ENCODE peak calls at places on chromosomes 3 and 15, in ten cellular contexts. L, G, J, V, S, M, U, C, X and E are unnamed samples.
A peak's percentile ranks its signal among the peaks of the same experiment; 100 is the strongest.

GRCh38 chr3:74149466-74149865 is 465.0 kb downstream of the CNTN3 start:
- DNase-seq in L (no peak), G (no peak), J (no peak), V (no peak), S (no peak), M (no peak), U (no peak), C (no peak), X (no peak), E (no peak)

GRCh38 chr15:41987246-41987924 is 15.0 kb upstream of the EHD4 start:
- DNase-seq in L (no peak), G (no peak), J (no peak), V (no peak), S (no peak), M (peak; percentile 28), U (no peak), C (no peak), X (no peak), E (no peak)

GRCh38 chr3:38332202-38332601 is 14.4 kb upstream of the XYLB start:
- DNase-seq in L (no peak), G (no peak), J (no peak), V (no peak), S (no peak), M (no peak), U (no peak), C (no peak), X (no peak), E (no peak)

GRCh38 chr3:170485696-170486095 is 67.0 kb downstream of the CLDN11 start:
- DNase-seq in L (no peak), G (no peak), J (no peak), V (no peak), S (no peak), M (no peak), U (no peak), C (no peak), X (no peak), E (no peak)

GRCh38 chr3:133329626-133330025 is 70.2 kb upstream of the BFSP2 start:
- DNase-seq in L (no peak), G (no peak), J (no peak), V (no peak), S (no peak), M (no peak), U (no peak), C (no peak), X (no peak), E (no peak)

GRCh38 chr15:42133892-42134502 is 22.4 kb downstream of the PLA2G4F start:
- DNase-seq in L (peak; percentile 57), G (no peak), J (peak; percentile 34), V (peak; percentile 17), S (peak; percentile 28), M (peak; percentile 14), U (no peak), C (peak; percentile 78), X (no peak), E (no peak)

GRCh38 chr15:25241241-25241801 is 197.5 kb downstream of the UBE3A start:
- DNase-seq in L (no peak), G (no peak), J (no peak), V (no peak), S (no peak), M (no peak), U (no peak), C (no peak), X (no peak), E (no peak)

GRCh38 chr15:32667321-32667720 is 25.8 kb downstream of the SCG5 start:
- DNase-seq in L (no peak), G (no peak), J (no peak), V (no peak), S (no peak), M (no peak), U (no peak), C (no peak), X (no peak), E (no peak)

GRCh38 chr15:41891226-41891625 is 2.6 kb downstream of the SPTBN5 start:
- DNase-seq in L (no peak), G (no peak), J (no peak), V (no peak), S (no peak), M (no peak), U (no peak), C (no peak), X (no peak), E (no peak)

GRCh38 chr15:88624156-88624970 is 3.2 kb downstream of the AEN start:
- DNase-seq in L (peak; percentile 73), G (no peak), J (no peak), V (peak; percentile 61), S (no peak), M (peak; percentile 56), U (no peak), C (no peak), X (peak; percentile 40), E (no peak)

GRCh38 chr3:42572278-42572677 is 9.5 kb downstream of the SEC22C start:
- DNase-seq in L (peak; percentile 51), G (no peak), J (peak; percentile 41), V (peak; percentile 31), S (no peak), M (no peak), U (no peak), C (peak; percentile 43), X (no peak), E (no peak)

GRCh38 chr15:100726426-100727190 is 124.2 kb downstream of the ASB7 start:
- DNase-seq in L (peak; percentile 63), G (no peak), J (no peak), V (peak; percentile 74), S (no peak), M (peak; percentile 66), U (no peak), C (peak; percentile 2), X (no peak), E (no peak)

GRCh38 chr3:31137718-31138465 is 243.4 kb upstream of the GADL1 start:
- DNase-seq in L (no peak), G (no peak), J (no peak), V (no peak), S (no peak), M (no peak), U (no peak), C (no peak), X (no peak), E (no peak)

GRCh38 chr15:42919794-42920280 is 741 bp downstream of the TTBK2 start:
- DNase-seq in L (peak; percentile 38), G (no peak), J (no peak), V (peak; percentile 25), S (no peak), M (peak; percentile 66), U (no peak), C (peak; percentile 44), X (no peak), E (no peak)

GRCh38 chr3:154898398-154898797 is 181.7 kb upstream of the MME start:
- DNase-seq in L (peak; percentile 30), G (no peak), J (no peak), V (no peak), S (no peak), M (no peak), U (no peak), C (no peak), X (no peak), E (no peak)

GRCh38 chr15:72229076-72229946 is 1.7 kb downstream of the PKM start:
- DNase-seq in L (peak; percentile 58), G (no peak), J (no peak), V (peak; percentile 24), S (no peak), M (peak; percentile 65), U (no peak), C (no peak), X (no peak), E (no peak)

GRCh38 chr15:56176996-56177395 is 66.7 kb downstream of the RFX7 start:
- DNase-seq in L (no peak), G (no peak), J (peak; percentile 0), V (no peak), S (no peak), M (no peak), U (no peak), C (no peak), X (no peak), E (no peak)

GRCh38 chr3:123499316-123499715 is 50.4 kb upstream of the ADCY5 start:
- DNase-seq in L (peak; percentile 36), G (peak; percentile 11), J (no peak), V (peak; percentile 86), S (no peak), M (no peak), U (no peak), C (no peak), X (peak; percentile 32), E (no peak)

DNA sequence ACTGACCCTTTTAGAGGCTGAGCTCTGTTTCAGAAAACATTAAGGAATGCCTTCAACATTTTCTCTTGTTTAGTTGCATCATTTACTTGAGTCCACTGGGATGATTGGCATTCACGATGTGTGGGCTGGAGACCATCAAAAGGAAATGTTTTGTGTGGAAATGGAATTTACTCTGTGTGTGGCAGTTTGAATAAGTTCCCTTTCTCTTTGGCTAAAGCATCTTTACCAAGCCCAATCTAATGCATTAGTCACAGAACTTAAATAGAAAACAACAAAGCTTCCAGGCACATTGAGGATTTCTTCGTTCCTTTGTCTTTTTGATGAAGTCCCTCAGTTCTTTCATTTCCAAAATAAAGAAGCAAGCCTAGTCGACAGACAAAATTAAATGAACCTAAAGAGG is 633.8 kb upstream of the TGFBR2 start:
- DNase-seq in L (peak; percentile 95), G (peak; percentile 8), J (no peak), V (peak; percentile 57), S (no peak), M (no peak), U (no peak), C (no peak), X (peak; percentile 74), E (no peak)
- H3K4me3 ChIP-seq in L (no peak overlapping the region), G (no peak overlapping the region), J (no peak overlapping the region), V (no peak overlapping the region), S (no peak overlapping the region), M (no peak overlapping the region), U (no peak overlapping the region), C (no peak overlapping the region), X (no peak overlapping the region), E (no peak overlapping the region)

GRCh38 chr15:85318048-85318731 is 62.2 kb upstream of the AKAP13 start:
- DNase-seq in L (peak; percentile 80), G (peak; percentile 82), J (peak; percentile 47), V (peak; percentile 98), S (no peak), M (no peak), U (no peak), C (peak; percentile 81), X (peak; percentile 74), E (peak; percentile 95)
- TF ChIP-seq CTCF in L (no peak), G (peak; percentile 32), J (peak; percentile 39), V (peak; percentile 28), S (peak; percentile 33), M (no peak), U (no peak), C (no peak), X (peak; percentile 24), E (no peak)

DNA sequence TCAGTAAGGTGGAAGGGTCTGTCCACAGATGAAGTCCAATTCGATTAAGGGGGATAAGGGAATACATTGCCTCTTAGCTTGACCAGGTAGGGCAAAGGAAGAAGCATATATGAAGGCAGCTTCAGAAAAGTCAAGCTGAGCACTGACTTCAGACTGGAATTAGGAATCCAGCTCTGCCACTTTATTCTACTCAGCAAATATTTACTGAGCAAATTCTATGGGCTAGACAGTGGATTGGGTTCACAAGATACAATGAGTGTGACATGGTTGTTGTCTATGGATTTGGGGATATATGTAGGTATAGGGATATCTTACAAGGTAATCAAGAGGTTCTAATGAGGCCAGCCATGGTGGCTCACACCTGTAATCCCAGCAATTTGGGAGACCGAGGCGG is 526 bp downstream of the ADIPOQ start:
- DNase-seq in L (no peak), G (no peak), J (no peak), V (no peak), S (no peak), M (no peak), U (no peak), C (no peak), X (no peak), E (no peak)
- H3K4me3 ChIP-seq in L (no peak overlapping the region), G (no peak overlapping the region), J (no peak overlapping the region), V (no peak overlapping the region), S (no peak overlapping the region), M (no peak overlapping the region), U (no peak overlapping the region), C (no peak overlapping the region), X (no peak overlapping the region), E (no peak overlapping the region)

GRCh38 chr3:100020876-100021644 is 93.2 kb downstream of the FILIP1L start:
- DNase-seq in L (peak; percentile 51), G (no peak), J (no peak), V (no peak), S (no peak), M (no peak), U (no peak), C (no peak), X (no peak), E (no peak)
- TF ChIP-seq CTCF in L (no peak), G (no peak), J (no peak), V (no peak), S (no peak), M (no peak), U (no peak), C (no peak), X (no peak), E (no peak)